ENCODE peak calls at places on chromosomes 7 and 10, in six cellular contexts. M is PC-3, D is GM23248, W is GM23338, K is HCT116, I is neural progenitor cell. P is an unnamed sample.

GRCh38 chr10:98474628-98475027 is 27.9 kb upstream of the HPS1 start:
- DNase-seq in W (no peak), I (no peak), D (no peak), M (no peak), K (no peak), P (no peak)

GRCh38 chr7:151459726-151460473 is 20.0 kb upstream of the CRYGN start:
- DNase-seq in K (peak; percentile 57), I (peak; percentile 57), M (peak; percentile 92), D (peak; percentile 89), W (peak; percentile 75), P (peak; percentile 91)

GRCh38 chr7:116347151-116347832 is 137.0 kb downstream of the TES start:
- DNase-seq in K (no peak), D (no peak), I (no peak), M (no peak), W (no peak), P (no peak)

GRCh38 chr10:44399478-44400451 is 14.9 kb upstream of the CXCL12 start:
- DNase-seq in W (no peak), K (no peak), M (no peak), D (peak; percentile 45), I (no peak), P (no peak)

GRCh38 chr10:93445978-93446720 is 36.0 kb downstream of the MYOF start:
- DNase-seq in W (peak; percentile 55), K (no peak), D (peak; percentile 81), I (no peak), M (no peak), P (no peak)

GRCh38 chr7:44153948-44154335 is 12.8 kb upstream of the MYL7 start:
- DNase-seq in I (no peak), K (no peak), D (no peak), W (no peak), M (no peak), P (no peak)

GRCh38 chr10:80272793-80273522 is 16.5 kb downstream of the MAT1A start:
- DNase-seq in I (no peak), D (peak; percentile 28), W (no peak), M (no peak), K (no peak), P (peak; percentile 77)

GRCh38 chr10:22988581-22989360 is 60.9 kb downstream of the ARMC3 start:
- DNase-seq in W (peak; percentile 75), I (peak; percentile 81), M (peak; percentile 73), K (peak; percentile 57), D (peak; percentile 78), P (peak; percentile 78)

GRCh38 chr7:20216637-20217036 is 547 bp downstream of the MACC1 start:
- DNase-seq in W (no peak), D (no peak), K (no peak), M (no peak), I (no peak), P (no peak)

GRCh38 chr7:90709501-90710465 is 113.7 kb downstream of the CDK14 start:
- DNase-seq in I (no peak), D (peak; percentile 70), K (no peak), W (no peak), M (peak; percentile 28), P (peak; percentile 20)

GRCh38 chr10:35505241-35505873 is 99.8 kb upstream of the GJD4 start:
- DNase-seq in M (no peak), D (no peak), W (no peak), I (no peak), K (no peak), P (peak; percentile 16)

GRCh38 chr7:108310351-108310750 is 145.9 kb downstream of the NRCAM start:
- DNase-seq in I (no peak), W (no peak), D (peak; percentile 43), M (no peak), K (no peak), P (no peak)

GRCh38 chr7:116560021-116560970 is 35.5 kb downstream of the CAV1 start:
- DNase-seq in D (no peak), I (peak; percentile 58), K (no peak), W (no peak), M (peak; percentile 65), P (no peak)

GRCh38 chr7:80412842-80413241 is 99.0 kb downstream of the GNAT3 start:
- DNase-seq in K (no peak), D (peak; percentile 72), M (peak; percentile 70), W (no peak), I (no peak), P (no peak)

GRCh38 chr10:6199131-6199733 is 3.5 kb upstream of the PFKFB3 start:
- DNase-seq in W (no peak), D (no peak), M (no peak), K (no peak), I (no peak), P (no peak)

GRCh38 chr7:4849390-4849789 is 12.4 kb downstream of the PAPOLB start:
- DNase-seq in K (peak; percentile 12), W (peak; percentile 59), D (peak; percentile 16), M (peak; percentile 57), I (peak; percentile 67), P (peak; percentile 42)

GRCh38 chr10:129768437-129769355 is 195.4 kb downstream of the EBF3 start:
- DNase-seq in W (peak; percentile 87), D (no peak), M (no peak), K (no peak), I (peak; percentile 72), P (no peak)

GRCh38 chr10:10797467-10797866 is 220.2 kb upstream of the CELF2 start:
- DNase-seq in W (peak; percentile 9), I (no peak), M (no peak), K (no peak), D (peak; percentile 47), P (no peak)

GRCh38 chr7:106590209-106590816 is 70.6 kb downstream of the CCDC71L start:
- DNase-seq in W (no peak), D (no peak), I (no peak), M (no peak), K (no peak), P (no peak)

GRCh38 chr7:35250941-35251340 is 3.0 kb downstream of the TBX20 start:
- DNase-seq in K (no peak), W (no peak), I (no peak), D (no peak), M (no peak), P (no peak)

GRCh38 chr7:35250452-35250851 is 3.4 kb downstream of the TBX20 start:
- DNase-seq in I (no peak), W (no peak), K (no peak), D (no peak), M (no peak), P (no peak)

GRCh38 chr7:35249537-35249907 is 4.4 kb downstream of the TBX20 start:
- DNase-seq in W (peak; percentile 68), M (peak; percentile 67), D (no peak), I (no peak), K (no peak), P (no peak)

GRCh38 chr7:35248576-35249536 is 5.0 kb downstream of the TBX20 start:
- DNase-seq in M (peak; percentile 55), W (peak; percentile 63), K (no peak), D (no peak), I (no peak), P (no peak)

DNA sequence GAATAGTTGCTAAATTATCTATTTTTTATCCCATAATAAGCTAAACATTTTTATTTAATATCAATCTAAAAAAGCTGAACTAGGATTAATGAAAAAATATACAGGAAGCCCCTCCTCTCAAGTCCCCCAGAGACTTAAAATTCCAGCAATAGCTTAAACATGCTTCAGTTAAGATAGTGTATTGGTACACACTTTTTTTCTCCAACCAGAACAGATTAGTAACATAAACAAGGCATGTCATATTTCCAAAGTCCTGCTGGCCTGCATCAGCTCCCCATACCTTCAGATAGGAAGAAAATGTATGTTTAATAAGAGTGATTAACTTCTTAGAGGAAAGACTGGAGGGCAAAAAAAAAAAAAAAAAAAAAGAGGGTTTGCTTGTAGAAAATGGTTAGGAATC is 7.1 kb downstream of the TBX20 start:
- DNase-seq in I (no peak), W (no peak), M (no peak), K (no peak), D (no peak), P (no peak)
- H3K27me3 ChIP-seq in I (peaks cover 100% of the 10 kb centered on the region), W (peaks cover 71% of the 10 kb centered on the region), M (no peaks in the 10 kb centered on the region), K (peaks cover 79% of the 10 kb centered on the region), D (peaks cover 51% of the 10 kb centered on the region), P (peaks cover 44% of the 10 kb centered on the region)

DNA sequence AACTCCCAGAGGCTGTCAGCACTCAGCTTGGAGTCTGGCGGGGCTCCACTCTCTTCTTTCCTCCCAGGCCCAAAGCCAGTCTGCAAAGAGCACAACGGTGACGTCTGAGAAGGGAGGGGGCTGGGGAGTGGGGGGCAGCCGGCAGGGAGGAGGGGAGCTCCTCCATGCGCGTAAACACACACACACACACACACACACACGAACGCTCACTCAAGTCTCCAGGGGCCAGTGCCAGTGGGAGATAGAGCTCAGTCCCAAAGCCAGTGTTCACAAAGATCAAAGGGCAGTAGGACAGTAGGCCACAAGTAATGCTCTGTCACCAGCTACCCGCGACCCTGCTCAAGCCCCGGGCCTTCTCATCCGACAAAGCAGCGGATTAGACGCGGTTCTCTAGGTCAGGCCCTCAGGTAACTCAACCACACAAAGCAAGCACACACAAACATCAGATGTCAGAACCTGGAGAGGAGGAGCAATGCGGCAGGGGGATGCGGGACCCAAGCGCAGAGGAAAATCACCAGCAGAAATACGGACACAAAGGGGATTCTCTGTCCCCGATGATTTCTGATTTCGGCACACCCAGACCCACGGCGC is 19.9 kb downstream of the TCAF1 start:
- DNase-seq in W (peak; percentile 74), M (no peak), I (peak; percentile 83), K (no peak), D (peak; percentile 53), P (peak; percentile 86)
- TF ChIP-seq EZH2phosphoT487 in W (no peak), M (no peak), I (no peak), K (no peak), D (no peak), P (no peak)

DNA sequence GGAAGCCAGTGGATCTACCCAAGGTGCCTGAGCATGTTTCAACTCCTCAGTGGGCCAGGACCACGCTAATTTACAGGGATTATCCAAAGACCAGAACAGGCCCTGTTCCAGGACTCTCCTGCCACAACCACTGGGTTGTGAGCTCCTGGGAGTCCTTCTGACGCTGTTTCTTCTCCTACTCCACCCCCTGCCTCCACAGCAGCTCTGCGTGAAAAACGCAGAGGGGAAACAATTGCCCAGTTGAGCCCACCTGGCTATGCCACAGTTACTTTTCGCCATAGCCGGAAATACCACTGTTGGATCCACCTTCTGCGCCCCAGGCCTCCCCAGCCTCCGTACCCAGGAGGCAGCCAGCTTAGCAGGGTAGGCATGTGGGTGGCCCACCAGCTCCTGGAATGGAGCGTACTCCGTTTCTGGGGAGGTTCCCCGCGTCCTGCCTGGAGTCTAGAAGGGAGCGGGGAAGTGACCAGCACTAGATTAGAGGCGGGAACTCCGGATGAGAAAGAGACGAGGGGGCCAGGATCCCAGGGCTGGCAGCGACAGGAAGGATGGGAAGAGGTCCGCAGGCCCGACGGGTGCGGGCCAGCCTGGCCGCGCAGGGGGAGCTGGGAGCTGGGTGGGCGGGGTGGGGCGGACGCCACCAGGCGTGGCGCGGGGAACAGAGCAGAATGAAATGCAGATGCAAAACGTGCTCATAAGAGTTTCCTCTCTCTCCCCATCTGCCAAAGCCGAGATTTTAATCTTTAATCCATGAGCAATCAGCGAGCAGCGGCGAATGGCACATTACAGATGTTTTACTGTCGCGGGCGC is 32.1 kb upstream of the PAX2 start:
- DNase-seq in W (peak; percentile 63), M (no peak), I (peak; percentile 24), D (peak; percentile 29), K (no peak), P (no peak)
- H3K27me3 ChIP-seq in W (peaks cover 100% of the 10 kb centered on the region), M (peaks cover 51% of the 10 kb centered on the region), I (peaks cover 100% of the 10 kb centered on the region), D (peaks cover 94% of the 10 kb centered on the region), K (no peaks in the 10 kb centered on the region), P (peaks cover 99% of the 10 kb centered on the region)

DNA sequence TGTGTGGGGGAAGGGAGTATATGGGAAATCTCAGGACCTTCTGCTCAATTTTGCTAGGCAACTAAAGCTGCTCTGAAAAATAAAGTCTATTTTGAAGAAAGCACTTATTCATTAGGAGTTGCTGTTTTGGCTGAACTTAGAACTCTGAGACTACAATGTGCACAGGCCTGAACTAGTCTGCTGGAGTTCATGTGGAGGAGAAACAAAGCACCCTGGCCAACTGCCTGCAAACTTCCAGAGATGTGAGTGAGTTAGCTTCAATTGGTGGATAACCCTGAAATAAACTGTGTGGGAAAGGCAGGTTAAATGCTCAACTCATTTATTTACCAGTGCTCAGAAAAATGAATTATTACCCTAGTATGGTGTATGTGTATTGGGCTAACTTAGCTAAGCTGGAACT is 17.3 kb upstream of the FAM241B start:
- DNase-seq in W (no peak), I (no peak), K (no peak), D (no peak), M (no peak), P (no peak)
- TF ChIP-seq EZH2phosphoT487 in W (no peak), I (no peak), K (no peak), D (no peak), M (no peak), P (no peak)